ENCODE peak calls at places on chromosomes 12 and 14, in five cellular contexts. S is A549, P is K562, Y is GM12878, Z is endothelial cell of umbilical vein. R is an unnamed sample.
A peak's percentile ranks its signal among the peaks of the same experiment; 100 is the strongest.

GRCh38 chr14:43790681-43791080 is 716.4 kb downstream of the FSCB start:
- DNase-seq in P (no peak), Y (no peak), Z (no peak), S (no peak), R (no peak)

GRCh38 chr14:91872011-91872476 is 4.7 kb upstream of the TC2N start:
- DNase-seq in S (no peak), Z (peak; percentile 19), Y (peak; percentile 64), P (no peak), R (peak; percentile 95)

GRCh38 chr12:94359761-94360160 is 99.9 kb downstream of the CEP83 start:
- DNase-seq in Y (no peak), S (no peak), P (no peak), Z (no peak), R (no peak)

GRCh38 chr12:108578264-108578663 is 15.9 kb downstream of the ISCU start:
- DNase-seq in Y (no peak), P (no peak), S (no peak), Z (no peak), R (no peak)

GRCh38 chr12:95790912-95791849 is 617 bp upstream of the NTN4 start:
- DNase-seq in Z (peak; percentile 46), Y (no peak), S (peak; percentile 62), P (no peak), R (peak; percentile 18)

GRCh38 chr12:15779925-15780324 is 9.3 kb downstream of the EPS8 start:
- DNase-seq in S (no peak), Z (no peak), Y (no peak), P (no peak), R (no peak)

GRCh38 chr12:47356129-47356622 is 276.4 kb upstream of the AMIGO2 start:
- DNase-seq in S (no peak), Z (no peak), P (no peak), Y (peak; percentile 44), R (peak; percentile 43)

GRCh38 chr12:1173806-1174617 is 183.0 kb downstream of the ERC1 start:
- DNase-seq in S (no peak), Y (no peak), Z (no peak), P (no peak), R (no peak)

GRCh38 chr12:1834186-1834925 is 14.0 kb downstream of the LRTM2 start:
- DNase-seq in P (no peak), S (no peak), Y (no peak), Z (no peak), R (no peak)

GRCh38 chr14:24978862-24979724 is 70.9 kb downstream of the STXBP6 start:
- DNase-seq in S (no peak), P (no peak), Z (no peak), Y (peak; percentile 46), R (no peak)

GRCh38 chr12:53659011-53659551 is 16.8 kb downstream of the ATP5MC2 start:
- DNase-seq in Y (no peak), S (peak; percentile 25), Z (peak; percentile 90), P (no peak), R (no peak)

GRCh38 chr14:81430284-81430683 is 30.2 kb upstream of the STON2 start:
- DNase-seq in Z (no peak), S (no peak), P (no peak), Y (no peak), R (no peak)

GRCh38 chr14:62307844-62308243 is 545.6 kb downstream of the SNAPC1 start:
- DNase-seq in Y (no peak), Z (no peak), P (no peak), S (no peak), R (no peak)

GRCh38 chr12:78403136-78403535 is 461.4 kb upstream of the SYT1 start:
- DNase-seq in S (no peak), Y (no peak), Z (no peak), P (no peak), R (no peak)

GRCh38 chr12:93358058-93358457 is 19.7 kb upstream of the NUDT4 start:
- DNase-seq in P (no peak), S (no peak), Z (no peak), Y (no peak), R (no peak)

GRCh38 chr12:121255433-121255832 is 41.1 kb downstream of the CAMKK2 start:
- DNase-seq in Y (no peak), P (no peak), Z (no peak), S (no peak), R (no peak)

GRCh38 chr12:58028294-58028693 is 86.9 kb downstream of the ATP23 start:
- DNase-seq in Y (no peak), S (no peak), Z (no peak), P (no peak), R (no peak)

GRCh38 chr12:2960432-2960956 is 1.3 kb downstream of the TEAD4 start:
- DNase-seq in Y (no peak), P (peak; percentile 16), Z (peak; percentile 62), S (peak; percentile 40), R (no peak)

GRCh38 chr14:24312736-24313507 is 1.6 kb downstream of the LTB4R start:
- DNase-seq in S (no peak), Z (peak; percentile 78), Y (no peak), P (no peak), R (peak; percentile 74)

GRCh38 chr12:125689576-125690410 is 624.6 kb downstream of the AACS start:
- DNase-seq in Z (no peak), S (no peak), Y (no peak), P (no peak), R (no peak)

GRCh38 chr14:55129428-55130193 is 559 bp downstream of the LGALS3 start:
- DNase-seq in Z (peak; percentile 61), S (peak; percentile 82), Y (no peak), P (no peak), R (peak; percentile 66)

GRCh38 chr14:30339311-30339901 is 219.6 kb upstream of the G2E3 start:
- DNase-seq in Y (no peak), P (no peak), Z (no peak), S (no peak), R (no peak)

GRCh38 chr14:30614155-30614554 is 8.0 kb upstream of the SCFD1 start:
- DNase-seq in P (no peak), Y (no peak), Z (no peak), S (no peak), R (no peak)

GRCh38 chr14:103313704-103314103 is 20.3 kb upstream of the EIF5 start:
- DNase-seq in Z (peak; percentile 66), P (peak; percentile 53), Y (no peak), S (no peak), R (no peak)

GRCh38 chr12:114245555-114245954 is 160.4 kb downstream of the TBX5 start:
- DNase-seq in P (no peak), Z (no peak), S (no peak), Y (no peak), R (no peak)

GRCh38 chr12:12812163-12812562 is 983 bp upstream of the DDX47 start:
- DNase-seq in S (peak; percentile 59), Y (no peak), Z (no peak), P (no peak), R (no peak)

GRCh38 chr14:37826869-37827268 is 231.4 kb downstream of the TTC6 start:
- DNase-seq in Z (no peak), S (no peak), Y (no peak), P (no peak), R (no peak)

DNA sequence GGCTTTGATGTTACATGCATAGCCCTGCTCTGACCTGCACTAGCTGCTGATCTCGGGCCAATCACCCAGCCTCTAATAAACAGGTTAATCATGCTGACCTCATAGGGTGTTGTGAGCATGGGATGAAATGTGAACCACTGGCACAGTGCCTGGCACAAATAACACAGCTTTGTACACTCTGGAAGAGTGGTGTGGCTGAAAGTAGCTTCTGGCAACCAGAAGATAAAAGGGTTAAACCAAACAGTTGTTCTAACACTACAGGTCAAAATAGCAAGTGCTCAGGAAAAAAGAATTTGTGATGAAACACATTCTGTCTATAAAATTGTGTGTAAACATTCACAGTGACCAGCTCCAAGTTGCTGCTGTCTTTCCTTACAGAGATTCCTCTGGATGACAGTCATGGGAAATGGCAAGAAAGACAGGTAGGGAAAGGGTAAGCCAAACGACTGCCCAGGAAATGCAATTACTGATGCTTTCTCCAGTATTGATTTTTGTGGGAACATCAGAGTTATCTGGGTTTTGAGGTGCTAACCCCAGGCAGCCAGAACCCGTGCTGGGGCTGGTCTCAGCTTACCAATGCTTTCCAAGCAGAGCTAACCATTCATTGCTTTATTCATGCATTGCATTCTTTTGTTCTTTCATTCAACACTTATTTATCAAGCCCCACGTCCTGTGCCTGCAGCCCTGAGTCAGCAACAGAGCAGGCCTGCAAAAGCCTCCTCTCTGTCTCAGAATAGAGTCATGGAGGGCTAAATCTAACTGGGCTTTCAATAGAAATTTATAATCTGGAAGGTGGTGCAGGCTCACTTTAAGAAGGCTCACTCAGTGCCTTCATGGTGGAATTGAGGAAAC is 38.1 kb upstream of the CAPRIN2 start:
- DNase-seq in Z (peak; percentile 31), P (no peak), S (no peak), Y (no peak), R (no peak)
- TF ChIP-seq MYC in Z (no peak), P (no peak), S (no peak), Y (no peak), R (no peak)

DNA sequence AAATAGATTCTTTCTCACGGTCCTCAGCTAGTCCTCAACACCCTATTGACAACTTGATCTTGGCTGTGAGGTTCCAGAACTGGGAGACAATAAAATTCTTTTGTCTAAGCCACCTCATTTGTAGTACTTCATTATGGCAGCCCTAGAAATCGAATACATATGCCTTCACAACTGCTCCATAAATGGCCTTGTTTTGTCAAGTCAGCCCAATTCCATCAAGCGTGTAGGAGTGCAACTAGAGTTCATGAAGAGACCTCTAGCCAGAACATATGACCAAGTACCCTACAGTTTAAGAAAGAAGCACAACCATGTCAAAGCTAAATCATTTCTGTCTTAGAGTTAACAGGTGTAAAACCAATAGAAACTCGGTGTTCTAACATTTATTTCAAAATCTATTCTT is 45.0 kb upstream of the PLEKHA5 start:
- DNase-seq in Z (no peak), P (no peak), S (no peak), Y (no peak), R (no peak)
- H3K4me3 ChIP-seq in Z (no peak overlapping the region), P (no peak overlapping the region), S (no peak overlapping the region), Y (no peak overlapping the region), R (no peak overlapping the region)

DNA sequence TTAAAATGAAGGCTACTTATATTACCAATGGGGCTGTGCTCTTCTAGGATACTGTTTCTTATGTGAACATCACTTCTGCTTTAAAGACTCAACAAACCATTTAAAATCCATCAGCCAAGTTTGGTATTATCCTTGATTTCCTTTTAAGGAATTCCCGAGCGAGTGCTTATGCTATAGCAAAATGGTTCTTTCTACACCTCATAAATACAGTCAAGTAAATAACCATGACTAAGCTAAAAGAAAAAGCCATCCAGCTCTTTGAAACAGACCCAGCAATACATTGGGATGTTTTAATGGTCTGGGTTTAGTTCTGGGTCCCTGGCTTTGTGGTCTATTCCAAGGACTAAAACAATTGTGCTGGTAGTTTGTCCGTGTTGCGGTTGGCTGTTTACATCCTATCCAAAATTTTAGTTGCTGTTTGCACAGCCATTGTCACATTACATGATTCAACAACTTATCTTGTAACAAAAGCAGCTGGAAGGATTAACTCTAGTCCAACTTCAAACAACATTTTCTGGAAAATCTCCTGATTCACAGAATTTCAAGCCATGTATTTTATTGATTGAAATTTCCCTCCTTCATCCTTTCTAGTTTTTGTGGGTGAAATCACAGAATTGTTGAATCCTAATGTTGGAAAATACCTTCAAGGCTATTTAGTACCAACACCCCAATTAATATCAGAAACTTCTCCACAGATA is 19.7 kb downstream of the KLRB1 start:
- DNase-seq in P (no peak), Y (no peak), S (no peak), Z (no peak), R (no peak)
- TF ChIP-seq MYC in P (no peak), Y (no peak), S (no peak), Z (no peak), R (no peak)

DNA sequence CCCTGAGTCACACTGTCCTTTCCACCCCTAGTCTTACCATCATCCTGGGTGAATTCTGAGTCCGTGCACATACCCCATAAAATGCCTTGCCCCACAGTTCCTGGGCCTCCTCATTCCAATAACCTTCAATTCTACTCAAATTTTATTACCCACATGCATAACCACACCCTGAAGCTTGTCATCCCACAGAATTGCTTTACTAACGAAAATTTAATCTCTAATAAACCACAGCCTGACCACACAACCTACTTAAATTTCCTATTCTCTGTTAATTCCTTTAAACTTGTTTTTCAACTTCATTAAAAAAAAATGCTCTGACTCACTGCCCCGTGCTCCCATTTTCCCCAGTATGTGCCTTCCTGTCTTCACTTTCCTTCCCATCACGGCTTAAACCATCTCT is 205.9 kb downstream of the PHLDA1 start:
- DNase-seq in S (no peak), Z (no peak), Y (no peak), P (no peak), R (no peak)
- H3K4me3 ChIP-seq in S (no peak overlapping the region), Z (no peak overlapping the region), Y (no peak overlapping the region), P (no peak overlapping the region), R (no peak overlapping the region)

R was measured in NB4.